ENCODE peak calls at places on chromosomes 12 and 14, in seven cellular contexts. M is neuronal stem cell, A is H1, D is mesenchymal stem cell, V is IMR-90, R is mesendoderm, Z is trophoblast cell. C is an unnamed sample.

GRCh38 chr12:111570090-111570961 is 28.8 kb downstream of the ATXN2 start:
- DNase-seq in Z (peak; percentile 94), V (peak; percentile 92), M (no peak), A (no peak), D (peak; percentile 84), R (peak; percentile 72), C (peak; percentile 8)

GRCh38 chr14:52003324-52003723 is 14.0 kb downstream of the RTRAF start:
- DNase-seq in M (no peak), R (no peak), A (no peak), V (peak; percentile 75), D (no peak), Z (no peak), C (no peak)

GRCh38 chr12:65742481-65742971 is 81.8 kb upstream of the HMGA2 start:
- DNase-seq in M (peak; percentile 59), D (peak; percentile 47), Z (no peak), V (peak; percentile 44), A (no peak), R (peak; percentile 78), C (no peak)

GRCh38 chr12:46430340-46430948 is 57.9 kb upstream of the SLC38A2 start:
- DNase-seq in V (peak; percentile 89), A (no peak), R (peak; percentile 85), M (no peak), D (peak; percentile 79), Z (peak; percentile 34), C (no peak)

GRCh38 chr14:64709126-64709525 is 4.9 kb downstream of the PLEKHG3 start:
- DNase-seq in Z (no peak), M (no peak), D (no peak), R (no peak), V (no peak), A (no peak), C (no peak)

GRCh38 chr12:1855241-1855640 is 34.9 kb downstream of the LRTM2 start:
- DNase-seq in V (peak; percentile 9), R (peak; percentile 46), D (no peak), Z (no peak), A (no peak), M (peak; percentile 11), C (peak; percentile 27)

GRCh38 chr14:82872494-82872893 is 1338.8 kb upstream of the SEL1L start:
- DNase-seq in M (no peak), A (no peak), Z (no peak), R (peak; percentile 68), D (no peak), V (no peak), C (peak; percentile 76)

GRCh38 chr14:55129428-55130193 is 559 bp downstream of the LGALS3 start:
- DNase-seq in Z (peak; percentile 76), A (no peak), D (peak; percentile 88), M (no peak), R (peak; percentile 60), V (peak; percentile 74), C (peak; percentile 65)

GRCh38 chr12:4483885-4484823 is 38.5 kb upstream of the FGF6 start:
- DNase-seq in D (no peak), M (no peak), A (no peak), R (no peak), Z (no peak), V (no peak), C (no peak)

GRCh38 chr12:100901266-100901665 is 106.7 kb downstream of the ANO4 start:
- DNase-seq in Z (peak; percentile 85), M (no peak), R (no peak), D (no peak), V (no peak), A (no peak), C (no peak)

GRCh38 chr14:70707138-70708038 is 65.7 kb downstream of the TTC9 start:
- DNase-seq in A (no peak), D (peak; percentile 40), M (no peak), Z (no peak), V (peak; percentile 41), R (peak; percentile 64), C (peak; percentile 43)

GRCh38 chr12:67269632-67270578 is 747 bp downstream of the CAND1 start:
- DNase-seq in R (peak; percentile 79), A (no peak), D (no peak), Z (peak; percentile 45), M (no peak), V (no peak), C (peak; percentile 69)

GRCh38 chr14:65098586-65098985 is 3.7 kb downstream of the MAX start:
- DNase-seq in D (peak; percentile 70), M (no peak), R (no peak), A (no peak), V (peak; percentile 46), Z (peak; percentile 7), C (no peak)

GRCh38 chr14:44956866-44957265 is 4.9 kb downstream of the KLHL28 start:
- DNase-seq in Z (no peak), M (no peak), R (no peak), V (no peak), A (no peak), D (no peak), C (no peak)

GRCh38 chr14:29822430-29822709 is 105.3 kb downstream of the PRKD1 start:
- DNase-seq in V (peak; percentile 7), M (no peak), A (no peak), Z (no peak), R (no peak), D (peak; percentile 38), C (no peak)

GRCh38 chr12:5013206-5013830 is 30.4 kb upstream of the KCNA5 start:
- DNase-seq in R (no peak), A (no peak), V (no peak), Z (no peak), M (no peak), D (no peak), C (no peak)

GRCh38 chr12:47882796-47883546 is 21.8 kb downstream of the VDR start:
- DNase-seq in D (no peak), V (no peak), R (no peak), M (no peak), A (no peak), Z (no peak), C (no peak)

GRCh38 chr14:79451601-79452000 is 759.7 kb downstream of the DIO2 start:
- DNase-seq in R (no peak), M (no peak), V (no peak), A (no peak), Z (no peak), D (no peak), C (no peak)

GRCh38 chr12:106213721-106214121 is 34.1 kb downstream of the CKAP4 start:
- DNase-seq in R (no peak), V (no peak), D (no peak), Z (no peak), A (no peak), M (no peak), C (no peak)

GRCh38 chr12:63045020-63045860 is 105.8 kb downstream of the AVPR1A start:
- DNase-seq in D (peak; percentile 16), R (peak; percentile 86), V (peak; percentile 56), A (no peak), Z (peak; percentile 75), M (no peak), C (no peak)

GRCh38 chr12:31650927-31651326 is 8.6 kb upstream of the ETFBKMT start:
- DNase-seq in D (peak; percentile 60), V (no peak), M (no peak), Z (peak; percentile 99), R (peak; percentile 37), A (no peak), C (no peak)

GRCh38 chr12:4865246-4865645 is 44.5 kb upstream of the KCNA1 start:
- DNase-seq in Z (no peak), V (no peak), A (no peak), D (no peak), R (no peak), M (no peak), C (no peak)

GRCh38 chr14:20460458-20461229 is 590 bp downstream of the PIP4P1 start:
- DNase-seq in V (no peak), R (peak; percentile 29), M (no peak), Z (peak; percentile 27), A (no peak), D (no peak), C (peak; percentile 63)

GRCh38 chr12:68119724-68120211 is 39.8 kb downstream of the IFNG start:
- DNase-seq in Z (no peak), M (no peak), A (no peak), D (no peak), V (no peak), R (no peak), C (no peak)

GRCh38 chr12:77521458-77522115 is 309.1 kb upstream of the NAV3 start:
- DNase-seq in D (no peak), Z (no peak), M (no peak), V (no peak), R (no peak), A (no peak), C (no peak)

GRCh38 chr12:69170293-69170692 is 69.1 kb upstream of the CPSF6 start:
- DNase-seq in Z (no peak), M (no peak), A (no peak), D (no peak), R (peak; percentile 65), V (no peak), C (no peak)

GRCh38 chr12:69168828-69169227 is 70.5 kb upstream of the CPSF6 start:
- DNase-seq in M (no peak), V (no peak), A (no peak), D (no peak), Z (no peak), R (no peak), C (no peak)

GRCh38 chr12:69173358-69173757 is 66.0 kb upstream of the CPSF6 start:
- DNase-seq in M (no peak), Z (no peak), V (no peak), R (no peak), D (no peak), A (no peak), C (no peak)

GRCh38 chr12:69167648-69168165 is 71.7 kb upstream of the CPSF6 start:
- DNase-seq in V (no peak), A (no peak), Z (no peak), M (no peak), D (no peak), R (no peak), C (peak; percentile 46)

GRCh38 chr12:69171881-69172280 is 67.5 kb upstream of the CPSF6 start:
- DNase-seq in D (no peak), M (no peak), Z (no peak), V (no peak), R (peak; percentile 70), A (no peak), C (no peak)
- H2BK5ac ChIP-seq in D (no peak overlapping the region), M (no peak overlapping the region), Z (no peak overlapping the region), V (no peak overlapping the region), R (peak overlapping the region; percentile 31), A (no peak overlapping the region), C (no peak overlapping the region)

GRCh38 chr14:28488658-28489057 is 277.9 kb upstream of the FOXG1 start:
- DNase-seq in A (no peak), V (no peak), Z (no peak), M (no peak), D (no peak), R (no peak), C (no peak)
- H3K27ac ChIP-seq in A (no peak overlapping the region), V (no peak overlapping the region), Z (no peak overlapping the region), M (no peak overlapping the region), D (no peak overlapping the region), R (no peak overlapping the region), C (no peak overlapping the region)

DNA sequence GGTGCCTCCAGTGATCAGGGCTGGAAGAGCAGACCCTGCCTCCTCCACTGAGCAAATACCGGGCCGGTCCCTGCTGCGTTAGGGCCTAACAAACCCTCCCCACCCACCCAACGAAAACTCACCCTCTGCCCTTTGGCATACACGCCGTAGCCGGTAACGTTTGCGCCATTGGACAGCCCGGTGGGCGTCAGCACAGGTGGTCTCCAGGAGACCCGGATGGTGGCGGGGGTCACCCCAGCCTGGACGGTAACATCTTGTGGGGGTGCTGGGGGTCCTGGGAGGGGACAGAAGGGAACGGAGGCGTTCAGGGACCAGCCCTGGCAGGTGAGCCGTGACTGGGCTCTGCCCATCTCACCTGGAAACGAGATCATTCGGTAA is 100.5 kb downstream of the PIWIL1 start:
- DNase-seq in R (no peak), A (no peak), M (no peak), V (no peak), D (no peak), Z (no peak), C (no peak)
- H2BK5ac ChIP-seq in R (no peak overlapping the region), A (no peak overlapping the region), M (no peak overlapping the region), V (no peak overlapping the region), D (no peak overlapping the region), Z (no peak overlapping the region), C (no peak overlapping the region)

GRCh38 chr12:84978921-84979320 is 57.2 kb downstream of the TSPAN19 start:
- DNase-seq in V (no peak), M (no peak), A (no peak), Z (no peak), R (no peak), D (no peak), C (no peak)
- H3K27ac ChIP-seq in V (no peak overlapping the region), M (no peak overlapping the region), A (no peak overlapping the region), Z (no peak overlapping the region), R (no peak overlapping the region), D (no peak overlapping the region), C (no peak overlapping the region)